ENCODE peak calls at places on chromosomes 13 and 19, in five cellular contexts. Q, D, E, G and Y are unnamed samples.

GRCh38 chr13:34926513-34926912 is 15.6 kb upstream of the NBEA start:
- DNase-seq in D (no peak), G (peak), Q (peak), E (no peak), Y (peak)

GRCh38 chr13:30830638-30830965 is 75.5 kb upstream of the MEDAG start:
- DNase-seq in E (peak), Q (no peak), G (no peak), D (no peak), Y (no peak)

GRCh38 chr13:113658836-113659235 is 838 bp upstream of the ATP4B start:
- DNase-seq in E (no peak), Q (no peak), G (no peak), D (no peak), Y (no peak)

GRCh38 chr19:19294914-19295313 is 21.8 kb upstream of the TM6SF2 start:
- DNase-seq in Q (no peak), E (no peak), G (no peak), D (no peak), Y (no peak)

GRCh38 chr13:77563110-77563509 is 27.6 kb downstream of the SCEL start:
- DNase-seq in E (no peak), G (peak), Q (no peak), D (no peak), Y (no peak)

GRCh38 chr19:575527-576506 is 3.4 kb downstream of the BSG start:
- DNase-seq in E (peak), D (no peak), Q (no peak), G (peak), Y (peak)

GRCh38 chr13:69565334-69565733 is 542.3 kb upstream of the ATXN8OS start:
- DNase-seq in E (peak), G (no peak), Q (peak), D (no peak), Y (peak)

GRCh38 chr19:18306903-18307681 is 15.8 kb downstream of the LSM4 start:
- DNase-seq in G (no peak), Q (peak), D (no peak), E (no peak), Y (no peak)

GRCh38 chr19:16519230-16519687 is 23.0 kb downstream of the CHERP start:
- DNase-seq in Q (no peak), E (no peak), D (no peak), G (no peak), Y (no peak)

GRCh38 chr19:13154911-13155471 is 4.8 kb downstream of the IER2 start:
- DNase-seq in Q (peak), D (peak), E (peak), G (peak), Y (peak)

GRCh38 chr13:60109285-60109684 is 54.4 kb downstream of the DIAPH3 start:
- DNase-seq in G (no peak), E (no peak), D (no peak), Q (no peak), Y (no peak)

GRCh38 chr19:6765738-6766356 is 1.4 kb downstream of the SH2D3A start:
- DNase-seq in E (peak), Q (no peak), D (peak), G (no peak), Y (peak)

GRCh38 chr13:40485611-40486517 is 180.6 kb downstream of the FOXO1 start:
- DNase-seq in G (no peak), E (no peak), D (no peak), Q (no peak), Y (no peak)

GRCh38 chr13:99059498-99060070 is 81.7 kb upstream of the DOCK9 start:
- DNase-seq in D (no peak), Q (no peak), G (no peak), E (no peak), Y (no peak)

GRCh38 chr19:42407816-42408175 is 17.7 kb upstream of the CNFN start:
- DNase-seq in D (no peak), G (no peak), E (no peak), Q (no peak), Y (no peak)

GRCh38 chr19:14015454-14016035 is 9.4 kb upstream of the RFX1 start:
- DNase-seq in E (no peak), Q (peak), G (no peak), D (no peak), Y (no peak)

GRCh38 chr13:51523082-51523518 is 61.2 kb upstream of the WDFY2 start:
- DNase-seq in G (peak), Q (no peak), E (peak), D (no peak), Y (peak)

GRCh38 chr19:55097864-55098715 is 19.3 kb downstream of the PPP1R12C start:
- DNase-seq in D (no peak), G (no peak), Q (no peak), E (peak), Y (no peak)

GRCh38 chr13:34412817-34413365 is 529.2 kb upstream of the NBEA start:
- DNase-seq in E (peak), Q (no peak), D (no peak), G (peak), Y (peak)

GRCh38 chr19:17860993-17861360 is 1.3 kb downstream of the RPL18A start:
- DNase-seq in G (no peak), D (no peak), E (no peak), Q (peak), Y (no peak)

GRCh38 chr19:53671621-53672111 is 39.9 kb downstream of the DPRX start:
- DNase-seq in Q (no peak), G (no peak), E (no peak), D (no peak), Y (no peak)

GRCh38 chr13:36344886-36345437 is 1.2 kb downstream of the SPART start:
- DNase-seq in D (no peak), G (peak), Q (no peak), E (no peak), Y (no peak)

GRCh38 chr13:32073180-32073864 is 41.7 kb downstream of the FRY start:
- DNase-seq in D (no peak), G (no peak), E (no peak), Q (no peak), Y (no peak)

GRCh38 chr19:36213793-36214387 is 575 bp downstream of the ZNF565 start:
- DNase-seq in G (peak), E (no peak), Q (peak), D (no peak), Y (peak)

GRCh38 chr19:49151339-49152217 is 3.6 kb downstream of the HRC start:
- DNase-seq in G (peak), E (peak), D (peak), Q (peak), Y (no peak)

GRCh38 chr13:90564566-90564965 is 782.9 kb upstream of the MIR17HG start:
- DNase-seq in G (no peak), E (no peak), D (no peak), Q (no peak), Y (no peak)

GRCh38 chr13:102097708-102098107 is 304.1 kb downstream of the FGF14 start:
- DNase-seq in Q (no peak), G (no peak), E (no peak), D (no peak), Y (no peak)